ENCODE peak calls at places on chromosomes 7 and 10, in nine cellular contexts. U, Z, B, W, I, E, L, N and R are unnamed samples.

GRCh38 chr10:48935141-48935540 is 4.5 kb downstream of the LRRC18 start:
- DNase-seq in U (no peak), Z (no peak), B (no peak), W (no peak), I (no peak), E (no peak), L (peak), N (no peak), R (no peak)

GRCh38 chr7:130492519-130493274 is 812 bp downstream of the MEST start:
- DNase-seq in U (no peak), Z (no peak), B (no peak), W (peak), I (no peak), E (no peak), L (no peak), N (no peak), R (no peak)

GRCh38 chr7:139741813-139742344 is 35.9 kb downstream of the HIPK2 start:
- DNase-seq in U (no peak), Z (no peak), B (no peak), W (no peak), I (no peak), E (no peak), L (no peak), N (no peak), R (no peak)

GRCh38 chr7:44386139-44386913 is 60.9 kb upstream of the CAMK2B start:
- DNase-seq in U (peak), Z (no peak), B (no peak), W (no peak), I (no peak), E (no peak), L (no peak), N (no peak), R (no peak)

GRCh38 chr10:102241037-102241443 is 272 bp downstream of the PITX3 start:
- DNase-seq in U (no peak), Z (no peak), B (no peak), W (no peak), I (no peak), E (no peak), L (no peak), N (no peak), R (no peak)

GRCh38 chr7:114539575-114539974 is 125.0 kb downstream of the FOXP2 start:
- DNase-seq in U (peak), Z (no peak), B (no peak), W (no peak), I (no peak), E (no peak), L (no peak), N (no peak), R (no peak)

GRCh38 chr7:64892666-64893269 is 10.3 kb upstream of the ZNF273 start:
- DNase-seq in U (no peak), Z (no peak), B (no peak), W (no peak), I (no peak), E (no peak), L (no peak), N (no peak), R (no peak)

GRCh38 chr7:101681170-101682007 is 52.3 kb upstream of the MYL10 start:
- DNase-seq in U (peak), Z (peak), B (no peak), W (no peak), I (no peak), E (peak), L (no peak), N (no peak), R (no peak)

GRCh38 chr10:117186832-117187615 is 10.3 kb upstream of the KCNK18 start:
- DNase-seq in U (peak), Z (peak), B (no peak), W (no peak), I (no peak), E (peak), L (no peak), N (no peak), R (no peak)

GRCh38 chr10:102650655-102651454 is 6.6 kb downstream of the TRIM8 start:
- DNase-seq in U (no peak), Z (no peak), B (no peak), W (no peak), I (no peak), E (no peak), L (no peak), N (no peak), R (no peak)

GRCh38 chr10:59279991-59280390 is 82.4 kb downstream of the FAM13C start:
- DNase-seq in U (no peak), Z (no peak), B (no peak), W (no peak), I (no peak), E (no peak), L (no peak), N (no peak), R (no peak)

GRCh38 chr7:74449809-74450397 is 3.8 kb upstream of the GTF2IRD1 start:
- DNase-seq in U (peak), Z (peak), B (no peak), W (peak), I (peak), E (no peak), L (peak), N (no peak), R (peak)

GRCh38 chr7:8781166-8781565 is 347.8 kb downstream of the NXPH1 start:
- DNase-seq in U (no peak), Z (no peak), B (no peak), W (no peak), I (no peak), E (no peak), L (no peak), N (no peak), R (no peak)

GRCh38 chr7:144415858-144416257 is 12.4 kb upstream of the NOBOX start:
- DNase-seq in U (no peak), Z (no peak), B (no peak), W (no peak), I (no peak), E (no peak), L (no peak), N (no peak), R (no peak)

GRCh38 chr10:43114743-43115611 is 23.3 kb upstream of the CSGALNACT2 start:
- DNase-seq in U (no peak), Z (no peak), B (peak), W (no peak), I (no peak), E (no peak), L (no peak), N (no peak), R (no peak)
- TF ChIP-seq CTCF in U (no peak), Z (peak), B (no peak), W (no peak), I (no peak), E (no peak), L (no peak), N (no peak), R (no peak)

GRCh38 chr10:110215751-110216150 is 8.3 kb downstream of the MXI1 start:
- DNase-seq in U (no peak), Z (no peak), B (no peak), W (no peak), I (no peak), E (no peak), L (no peak), N (no peak), R (no peak)

GRCh38 chr10:110215286-110215685 is 7.9 kb downstream of the MXI1 start:
- DNase-seq in U (no peak), Z (no peak), B (no peak), W (no peak), I (no peak), E (no peak), L (no peak), N (no peak), R (no peak)

GRCh38 chr10:110212119-110213006 is 5.0 kb downstream of the MXI1 start:
- DNase-seq in U (no peak), Z (no peak), B (peak), W (no peak), I (no peak), E (no peak), L (no peak), N (no peak), R (no peak)

GRCh38 chr10:110216240-110216639 is 8.8 kb downstream of the MXI1 start:
- DNase-seq in U (no peak), Z (no peak), B (no peak), W (no peak), I (no peak), E (no peak), L (no peak), N (no peak), R (no peak)

GRCh38 chr10:110214380-110214826 is 7.0 kb downstream of the MXI1 start:
- DNase-seq in U (peak), Z (no peak), B (no peak), W (no peak), I (no peak), E (no peak), L (peak), N (no peak), R (no peak)
- TF ChIP-seq CTCF in U (no peak), Z (no peak), B (no peak), W (no peak), I (no peak), E (no peak), L (no peak), N (no peak), R (no peak)

GRCh38 chr10:96360766-96361165 is 2.0 kb upstream of the OPALIN start:
- DNase-seq in U (no peak), Z (no peak), B (no peak), W (no peak), I (no peak), E (no peak), L (no peak), N (no peak), R (no peak)
- TF ChIP-seq CTCF in U (no peak), Z (no peak), B (no peak), W (no peak), I (no peak), E (no peak), L (no peak), N (no peak), R (no peak)

GRCh38 chr10:23656735-23657134 is 217.9 kb downstream of the OTUD1 start:
- DNase-seq in U (no peak), Z (no peak), B (no peak), W (peak), I (no peak), E (peak), L (peak), N (no peak), R (no peak)
- TF ChIP-seq CTCF in U (no peak), Z (peak), B (no peak), W (no peak), I (peak), E (peak), L (peak), N (no peak), R (no peak)

GRCh38 chr10:80168679-80169380 is 36.3 kb downstream of the PLAC9 start:
- DNase-seq in U (peak), Z (no peak), B (no peak), W (peak), I (no peak), E (no peak), L (no peak), N (no peak), R (no peak)
- TF ChIP-seq CTCF in U (no peak), Z (peak), B (no peak), W (peak), I (peak), E (no peak), L (no peak), N (no peak), R (no peak)

GRCh38 chr7:22093936-22094335 is 148.2 kb upstream of the CDCA7L start:
- DNase-seq in U (no peak), Z (no peak), B (no peak), W (no peak), I (no peak), E (no peak), L (no peak), N (no peak), R (no peak)
- TF ChIP-seq CTCF in U (no peak), Z (no peak), B (no peak), W (no peak), I (no peak), E (no peak), L (no peak), N (no peak), R (no peak)

DNA sequence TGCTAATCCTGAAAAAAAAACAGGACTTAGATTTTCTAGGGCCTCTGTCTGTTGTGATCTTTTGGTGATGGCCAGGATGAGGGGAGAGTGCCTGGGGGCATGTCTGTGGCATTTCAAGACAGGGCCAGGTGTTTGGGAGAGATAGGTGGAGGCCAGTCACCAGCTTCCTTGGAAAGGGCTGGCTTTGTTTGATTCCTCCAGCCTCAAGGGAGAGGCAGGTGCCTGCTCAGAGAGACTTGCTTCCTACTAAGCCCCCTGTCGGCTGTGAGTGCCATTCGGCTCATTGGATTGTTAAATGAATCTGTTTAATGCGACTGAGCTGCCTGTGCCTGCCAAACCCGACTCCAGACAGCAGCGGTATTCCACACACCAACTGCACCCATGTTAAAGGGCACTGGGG is 304.1 kb upstream of the COBL start:
- DNase-seq in U (no peak), Z (no peak), B (no peak), W (peak), I (no peak), E (no peak), L (no peak), N (no peak), R (no peak)
- TF ChIP-seq CTCF in U (no peak), Z (no peak), B (no peak), W (no peak), I (no peak), E (no peak), L (no peak), N (no peak), R (no peak)

DNA sequence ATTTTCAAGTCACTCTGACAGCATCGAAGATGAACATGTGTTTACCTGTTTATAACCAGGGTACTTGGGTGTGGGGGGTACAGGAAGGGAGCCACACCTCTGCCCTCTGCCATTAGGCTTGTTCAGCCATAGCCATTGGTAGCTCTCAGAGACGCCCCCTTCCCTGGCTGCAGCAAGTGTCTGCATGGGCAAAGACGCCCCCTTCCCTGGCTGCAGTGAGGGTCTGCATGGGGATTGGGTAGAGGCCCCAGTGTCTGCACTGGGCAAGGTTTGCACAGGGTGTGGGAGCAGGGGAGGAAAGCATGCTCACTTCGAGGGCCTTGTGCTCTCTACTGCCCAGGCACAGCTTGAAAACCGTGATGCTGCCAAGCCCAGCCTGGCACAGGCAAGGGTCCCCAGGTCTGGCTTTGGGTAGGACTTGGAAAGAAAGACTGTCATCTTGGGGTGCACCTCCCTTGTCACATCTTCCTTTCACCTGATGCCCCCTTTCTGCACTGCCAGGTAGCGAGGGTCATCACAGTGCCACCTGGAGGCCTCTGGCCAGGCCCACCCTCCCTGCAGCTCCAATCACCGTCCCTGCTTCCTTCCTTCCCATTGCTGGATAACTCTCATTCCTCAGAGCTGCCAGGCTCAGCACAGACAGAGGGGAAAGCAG is 3.7 kb downstream of the TMEM225B start:
- DNase-seq in U (no peak), Z (no peak), B (no peak), W (peak), I (no peak), E (no peak), L (no peak), N (no peak), R (no peak)
- TF ChIP-seq CTCF in U (no peak), Z (peak), B (no peak), W (no peak), I (no peak), E (no peak), L (no peak), N (no peak), R (no peak)

DNA sequence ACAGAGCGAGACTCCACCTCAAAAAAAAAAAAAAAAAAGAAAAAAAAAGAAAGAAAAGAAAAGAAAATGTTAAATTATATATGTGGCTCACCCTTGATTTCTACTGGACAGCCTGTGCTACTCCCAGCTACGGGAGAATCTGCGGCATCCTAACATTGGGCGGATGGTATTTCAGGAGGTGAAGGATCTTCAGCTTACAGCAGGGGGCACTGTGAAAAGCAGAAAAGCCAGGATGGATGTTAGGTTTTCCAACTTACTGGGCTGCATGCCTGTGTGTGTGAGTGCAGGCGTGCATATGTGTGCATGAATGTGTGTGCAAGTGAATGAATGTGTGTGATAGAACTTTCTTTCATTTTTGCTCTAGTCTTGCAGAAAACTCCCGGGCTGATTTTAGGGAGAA is 1066.5 kb downstream of the TYW1 start:
- DNase-seq in U (no peak), Z (no peak), B (no peak), W (peak), I (no peak), E (no peak), L (no peak), N (no peak), R (no peak)
- TF ChIP-seq CTCF in U (no peak), Z (peak), B (no peak), W (peak), I (peak), E (peak), L (peak), N (no peak), R (no peak)